ENCODE peak calls at places on chromosome 6, in six cellular contexts. E, Z, S, L, N and G are unnamed samples.

GRCh38 chr6:41522780-41523548 is 23.2 kb upstream of the FOXP4 start:
- DNase-seq in E (no peak), Z (no peak), S (no peak), L (no peak), N (no peak), G (no peak)

GRCh38 chr6:168133186-168133585 is 54.2 kb upstream of the FRMD1 start:
- DNase-seq in E (peak), Z (peak), S (peak), L (no peak), N (peak), G (peak)

GRCh38 chr6:111838749-111839484 is 34.3 kb downstream of the FYN start:
- DNase-seq in E (no peak), Z (no peak), S (no peak), L (no peak), N (no peak), G (no peak)

GRCh38 chr6:74597266-74597665 is 608.6 kb downstream of the COL12A1 start:
- DNase-seq in E (peak), Z (peak), S (no peak), L (no peak), N (peak), G (no peak)

GRCh38 chr6:8990075-8990474 is 554.7 kb upstream of the SLC35B3 start:
- DNase-seq in E (no peak), Z (no peak), S (no peak), L (no peak), N (no peak), G (no peak)

GRCh38 chr6:87393026-87393622 is 14.6 kb upstream of the CFAP206 start:
- DNase-seq in E (peak), Z (no peak), S (peak), L (no peak), N (peak), G (peak)

GRCh38 chr6:157314705-157315321 is 8.5 kb downstream of the TMEM242 start:
- DNase-seq in E (peak), Z (peak), S (peak), L (peak), N (peak), G (peak)

GRCh38 chr6:70280462-70280861 is 22.4 kb downstream of the COL9A1 start:
- DNase-seq in E (no peak), Z (peak), S (no peak), L (no peak), N (no peak), G (no peak)

GRCh38 chr6:37168809-37169457 is 1.0 kb upstream of the PIM1 start:
- DNase-seq in E (no peak), Z (peak), S (peak), L (no peak), N (no peak), G (peak)

GRCh38 chr6:158070513-158070912 is 88.8 kb downstream of the SYNJ2 start:
- DNase-seq in E (no peak), Z (peak), S (no peak), L (no peak), N (no peak), G (no peak)

GRCh38 chr6:42140051-42140450 is 2.4 kb downstream of the C6orf132 start:
- DNase-seq in E (peak), Z (peak), S (no peak), L (no peak), N (peak), G (peak)

GRCh38 chr6:45713981-45714685 is 301.5 kb downstream of the CLIC5 start:
- DNase-seq in E (no peak), Z (no peak), S (no peak), L (no peak), N (no peak), G (no peak)

GRCh38 chr6:134373282-134373922 is 55.5 kb upstream of the SGK1 start:
- DNase-seq in E (peak), Z (no peak), S (peak), L (no peak), N (peak), G (peak)

GRCh38 chr6:583116-583515 is 73.8 kb downstream of the HUS1B start:
- DNase-seq in E (peak), Z (no peak), S (no peak), L (no peak), N (no peak), G (no peak)

GRCh38 chr6:113439861-113440260 is 417.3 kb upstream of the MARCKS start:
- DNase-seq in E (no peak), Z (no peak), S (no peak), L (no peak), N (no peak), G (no peak)

GRCh38 chr6:38068854-38069253 is 249.3 kb downstream of the ZFAND3 start:
- DNase-seq in E (peak), Z (no peak), S (no peak), L (no peak), N (peak), G (no peak)

GRCh38 chr6:25485820-25486559 is 166.0 kb upstream of the SCGN start:
- DNase-seq in E (peak), Z (no peak), S (no peak), L (no peak), N (peak), G (no peak)

GRCh38 chr6:14633453-14633852 is 515.9 kb downstream of the CD83 start:
- DNase-seq in E (no peak), Z (no peak), S (no peak), L (no peak), N (no peak), G (no peak)

GRCh38 chr6:88499436-88499835 is 333.3 kb upstream of the CNR1 start:
- DNase-seq in E (no peak), Z (no peak), S (no peak), L (no peak), N (no peak), G (no peak)

GRCh38 chr6:114997813-114998292 is 655.0 kb upstream of the HS3ST5 start:
- DNase-seq in E (no peak), Z (no peak), S (no peak), L (no peak), N (no peak), G (peak)

GRCh38 chr6:118558811-118559217 is 10.7 kb downstream of the PLN start:
- DNase-seq in E (no peak), Z (no peak), S (no peak), L (no peak), N (peak), G (no peak)

GRCh38 chr6:29730575-29731126 is 7.4 kb downstream of the HLA-F start:
- DNase-seq in E (no peak), Z (no peak), S (no peak), L (no peak), N (no peak), G (no peak)

GRCh38 chr6:52399511-52400315 is 20.4 kb upstream of the EFHC1 start:
- DNase-seq in E (peak), Z (peak), S (peak), L (no peak), N (peak), G (peak)

GRCh38 chr6:146876271-146877151 is 277.7 kb downstream of the ADGB start:
- DNase-seq in E (no peak), Z (no peak), S (no peak), L (no peak), N (peak), G (peak)